ENCODE peak calls at places on chromosomes 2 and 18, in seven cellular contexts. I is SK-N-SH; E is H9; R is neural crest cell; W is body of pancreas; D is CD8-positive, alpha-beta T cell; T is breast epithelium. J is an unnamed sample.

GRCh38 chr2:225334524-225334923 is 65.0 kb upstream of the NYAP2 start:
- DNase-seq in I (peak; percentile 32), E (no peak), R (no peak), W (no peak), D (no peak), T (no peak), J (no peak)

GRCh38 chr2:149112068-149112467 is 73.6 kb downstream of the LYPD6B start:
- DNase-seq in I (no peak), E (no peak), R (no peak), W (no peak), D (no peak), T (no peak), J (no peak)

GRCh38 chr2:40213616-40214015 is 238.3 kb downstream of the SLC8A1 start:
- DNase-seq in I (no peak), E (no peak), R (no peak), W (no peak), D (no peak), T (no peak), J (no peak)

GRCh38 chr2:101699191-101699938 is 1.9 kb downstream of the MAP4K4 start:
- DNase-seq in I (no peak), E (no peak), R (no peak), W (no peak), D (peak; percentile 45), T (no peak), J (no peak)

GRCh38 chr2:152161598-152161997 is 14.0 kb downstream of the STAM2 start:
- DNase-seq in I (no peak), E (no peak), R (no peak), W (no peak), D (no peak), T (no peak), J (no peak)

GRCh38 chr2:199851886-199852285 is 894 bp upstream of the FTCDNL1 start:
- DNase-seq in I (no peak), E (no peak), R (no peak), W (no peak), D (no peak), T (no peak), J (no peak)

GRCh38 chr18:46856975-46857374 is 60.3 kb downstream of the PIAS2 start:
- DNase-seq in I (no peak), E (no peak), R (no peak), W (no peak), D (no peak), T (no peak), J (no peak)

GRCh38 chr18:48003426-48004349 is 73.2 kb upstream of the SMAD2 start:
- DNase-seq in I (no peak), E (no peak), R (no peak), W (peak; percentile 90), D (no peak), T (no peak), J (no peak)

GRCh38 chr2:31426096-31426495 is 11.6 kb upstream of the XDH start:
- DNase-seq in I (no peak), E (no peak), R (no peak), W (no peak), D (no peak), T (no peak), J (no peak)

GRCh38 chr2:187711122-187711521 is 156.9 kb upstream of the TFPI start:
- DNase-seq in I (no peak), E (no peak), R (no peak), W (no peak), D (no peak), T (no peak), J (no peak)

DNA sequence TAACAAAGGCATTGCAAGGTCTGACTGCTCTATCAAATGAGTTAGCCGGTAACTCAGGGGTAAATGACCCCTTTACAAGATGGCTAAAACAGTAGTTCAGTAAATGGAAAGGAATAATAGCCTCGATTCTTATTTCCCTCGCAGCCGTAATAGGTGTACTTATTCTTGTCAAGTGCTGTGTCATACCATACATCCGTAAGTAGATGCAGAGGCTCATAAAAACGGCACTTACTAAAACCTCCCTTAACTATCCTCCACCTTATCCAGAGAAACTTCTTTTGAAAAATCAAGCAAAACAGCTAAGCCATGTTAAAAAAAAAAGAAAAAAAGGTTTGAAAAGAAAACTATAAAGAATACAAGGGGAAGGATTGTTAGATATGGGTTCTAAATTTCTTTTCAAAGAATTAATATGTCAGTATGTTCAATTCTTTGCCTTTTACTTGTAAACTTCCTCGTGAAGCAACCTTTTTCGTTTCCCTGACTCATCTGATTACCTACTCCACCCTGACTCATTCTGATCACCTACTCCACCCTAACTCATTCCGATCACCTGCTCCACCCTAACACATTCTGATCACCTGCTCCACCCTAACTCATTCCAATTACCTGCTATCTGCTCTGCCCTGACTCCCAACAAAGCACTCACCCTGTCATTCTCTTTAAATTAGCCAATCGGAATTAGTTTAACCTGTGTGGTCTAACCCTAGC is 127.5 kb downstream of the SPAG16 start:
- DNase-seq in I (no peak), E (no peak), R (no peak), W (no peak), D (no peak), T (no peak), J (no peak)
- TF ChIP-seq CTCF in I (no peak), E (no peak), R (no peak), W (no peak), D (no peak), T (no peak), J (no peak)

GRCh38 chr18:45019469-45019868 is 338.8 kb downstream of the SETBP1 start:
- DNase-seq in I (no peak), E (no peak), R (no peak), W (no peak), D (no peak), T (no peak), J (no peak)

GRCh38 chr18:45026162-45026561 is 345.5 kb downstream of the SETBP1 start:
- DNase-seq in I (no peak), E (no peak), R (no peak), W (peak; percentile 20), D (no peak), T (no peak), J (no peak)

GRCh38 chr18:45025108-45025471 is 344.4 kb downstream of the SETBP1 start:
- DNase-seq in I (no peak), E (no peak), R (no peak), W (no peak), D (no peak), T (no peak), J (no peak)

GRCh38 chr18:45024357-45025107 is 343.8 kb downstream of the SETBP1 start:
- DNase-seq in I (no peak), E (no peak), R (no peak), W (no peak), D (no peak), T (no peak), J (no peak)
- TF ChIP-seq CTCF in I (no peak), E (no peak), R (no peak), W (no peak), D (no peak), T (no peak), J (no peak)

DNA sequence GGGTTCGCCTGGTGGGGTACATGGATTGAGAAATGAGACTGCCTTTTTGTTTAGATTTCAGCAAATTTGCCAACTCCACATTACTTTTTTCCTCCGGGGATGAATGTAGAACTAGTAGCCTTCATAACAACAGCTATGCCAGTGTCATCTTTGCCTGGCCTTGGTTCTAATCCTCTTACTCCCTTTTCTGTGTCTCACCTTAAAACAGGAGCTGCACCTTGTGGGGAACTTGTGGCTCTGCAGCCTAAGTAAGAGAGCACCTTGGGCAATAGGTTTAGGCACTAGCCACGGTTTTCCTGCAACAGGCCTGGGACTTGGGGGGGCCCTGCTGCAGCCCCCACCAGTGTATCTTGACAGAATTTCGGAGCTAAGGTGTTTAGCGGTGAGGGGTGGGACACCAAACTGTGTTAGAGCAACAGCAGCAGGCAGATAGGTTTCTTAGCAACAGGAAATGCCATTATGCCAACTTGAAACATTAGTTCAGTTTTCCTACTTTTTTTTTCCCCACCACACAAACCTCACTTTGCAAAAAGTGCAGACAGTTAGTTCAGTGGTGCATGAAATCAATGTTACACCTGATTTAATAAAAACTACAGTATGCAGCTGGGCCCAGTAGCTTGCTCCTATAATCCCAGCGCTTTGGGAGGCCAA is 173.7 kb downstream of the PRKCE start:
- DNase-seq in I (no peak), E (no peak), R (no peak), W (no peak), D (no peak), T (no peak), J (no peak)
- TF ChIP-seq CTCF in I (no peak), E (peak; percentile 49), R (no peak), W (no peak), D (no peak), T (no peak), J (no peak)

GRCh38 chr18:45850021-45850420 is 24.5 kb downstream of the SIGLEC15 start:
- DNase-seq in I (no peak), E (peak; percentile 59), R (no peak), W (no peak), D (no peak), T (no peak), J (peak; percentile 58)
- TF ChIP-seq CTCF in I (peak; percentile 52), E (peak; percentile 62), R (peak; percentile 47), W (no peak), D (no peak), T (no peak), J (peak; percentile 51)

GRCh38 chr2:112153501-112153900 is 15.3 kb downstream of the FBLN7 start:
- DNase-seq in I (no peak), E (no peak), R (no peak), W (no peak), D (peak; percentile 27), T (no peak), J (no peak)

GRCh38 chr2:112152476-112153178 is 14.4 kb downstream of the FBLN7 start:
- DNase-seq in I (no peak), E (no peak), R (no peak), W (no peak), D (peak; percentile 9), T (no peak), J (no peak)

GRCh38 chr2:112151701-112152440 is 13.7 kb downstream of the FBLN7 start:
- DNase-seq in I (no peak), E (no peak), R (no peak), W (no peak), D (peak; percentile 25), T (no peak), J (no peak)

GRCh38 chr2:112154246-112155110 is 16.3 kb downstream of the FBLN7 start:
- DNase-seq in I (no peak), E (no peak), R (no peak), W (no peak), D (peak; percentile 55), T (no peak), J (no peak)

GRCh38 chr2:112153179-112153490 is 14.9 kb downstream of the FBLN7 start:
- DNase-seq in I (no peak), E (no peak), R (no peak), W (no peak), D (peak; percentile 17), T (peak; percentile 27), J (no peak)
- TF ChIP-seq CTCF in I (no peak), E (no peak), R (no peak), W (no peak), D (no peak), T (no peak), J (no peak)

DNA sequence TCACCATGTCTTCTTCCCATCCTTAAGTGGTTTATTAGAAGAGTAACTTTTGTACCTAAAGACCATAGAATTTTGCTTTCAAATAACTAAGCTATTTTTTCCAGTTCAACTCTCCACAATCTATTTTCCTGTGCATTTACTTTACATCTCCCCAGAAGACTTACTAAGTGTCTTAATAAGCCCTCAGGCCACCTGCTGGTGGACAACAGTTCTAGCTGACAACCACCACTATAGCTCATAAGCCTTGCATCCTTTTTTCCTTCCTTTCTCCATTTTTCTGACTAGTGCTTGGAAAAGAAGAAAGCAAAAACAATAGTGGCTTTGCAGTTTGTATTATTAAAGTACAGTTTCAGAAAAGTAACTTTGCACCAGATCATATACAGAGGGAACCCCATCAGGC is 149.5 kb upstream of the TMEM200C start:
- DNase-seq in I (no peak), E (no peak), R (no peak), W (no peak), D (no peak), T (no peak), J (no peak)
- TF ChIP-seq CTCF in I (peak; percentile 25), E (peak; percentile 62), R (no peak), W (no peak), D (no peak), T (no peak), J (peak; percentile 20)